ENCODE peak calls at places on chromosomes 6 and 20, in four cellular contexts. Q is adrenal gland, S is tibial nerve, P is Peyer's patch. H is an unnamed sample.
A peak's percentile ranks its signal among the peaks of the same experiment; 100 is the strongest.

GRCh38 chr6:43970068-43970912 is 157.0 kb downstream of the MRPL14 start:
- DNase-seq in Q (no peak), S (no peak), P (no peak), H (no peak)

GRCh38 chr6:147772724-147773123 is 264.2 kb downstream of the SAMD5 start:
- DNase-seq in Q (no peak), S (no peak), P (no peak), H (no peak)

GRCh38 chr20:39282619-39283092 is 320.5 kb downstream of the DHX35 start:
- DNase-seq in Q (no peak), S (no peak), P (no peak), H (no peak)

GRCh38 chr6:138817799-138818198 is 21.9 kb downstream of the ECT2L start:
- DNase-seq in Q (no peak), S (no peak), P (peak; percentile 80), H (no peak)

GRCh38 chr6:117956386-117956785 is 49.3 kb downstream of the SLC35F1 start:
- DNase-seq in Q (peak; percentile 18), S (no peak), P (no peak), H (no peak)

GRCh38 chr20:43460830-43461200 is 3.1 kb downstream of the SRSF6 start:
- DNase-seq in Q (no peak), S (no peak), P (peak; percentile 41), H (peak; percentile 19)

GRCh38 chr6:75930954-75931689 is 141.3 kb downstream of the IMPG1 start:
- DNase-seq in Q (no peak), S (no peak), P (no peak), H (no peak)

GRCh38 chr6:107820571-107821261 is 3.4 kb downstream of the SCML4 start:
- DNase-seq in Q (no peak), S (no peak), P (peak; percentile 62), H (no peak)

GRCh38 chr6:20691185-20691584 is 156.9 kb downstream of the CDKAL1 start:
- DNase-seq in Q (no peak), S (no peak), P (no peak), H (no peak)

GRCh38 chr6:17633465-17634188 is 33.5 kb downstream of the FAM8A1 start:
- DNase-seq in Q (no peak), S (no peak), P (no peak), H (no peak)

GRCh38 chr6:126118058-126118759 is 131.9 kb downstream of the TRMT11 start:
- DNase-seq in Q (no peak), S (no peak), P (no peak), H (peak; percentile 89)

GRCh38 chr6:72876256-72876655 is 254.4 kb downstream of the KCNQ5 start:
- DNase-seq in Q (no peak), S (no peak), P (no peak), H (no peak)

GRCh38 chr20:43977962-43978361 is 63.3 kb downstream of the TOX2 start:
- DNase-seq in Q (no peak), S (no peak), P (no peak), H (no peak)

GRCh38 chr6:161168281-161168891 is 105.5 kb downstream of the AGPAT4 start:
- DNase-seq in Q (peak; percentile 65), S (peak; percentile 38), P (no peak), H (no peak)

GRCh38 chr6:97203343-97203742 is 79.7 kb downstream of the MMS22L start:
- DNase-seq in Q (no peak), S (no peak), P (no peak), H (peak; percentile 7)

GRCh38 chr6:156778615-156779205 is 1.5 kb downstream of the ARID1B start:
- DNase-seq in Q (peak; percentile 67), S (peak; percentile 23), P (peak; percentile 72), H (peak; percentile 71)
- TF ChIP-seq POLR2A in Q (no peak), S (peak; percentile 11), P (peak; percentile 35), H (peak; percentile 21)

DNA sequence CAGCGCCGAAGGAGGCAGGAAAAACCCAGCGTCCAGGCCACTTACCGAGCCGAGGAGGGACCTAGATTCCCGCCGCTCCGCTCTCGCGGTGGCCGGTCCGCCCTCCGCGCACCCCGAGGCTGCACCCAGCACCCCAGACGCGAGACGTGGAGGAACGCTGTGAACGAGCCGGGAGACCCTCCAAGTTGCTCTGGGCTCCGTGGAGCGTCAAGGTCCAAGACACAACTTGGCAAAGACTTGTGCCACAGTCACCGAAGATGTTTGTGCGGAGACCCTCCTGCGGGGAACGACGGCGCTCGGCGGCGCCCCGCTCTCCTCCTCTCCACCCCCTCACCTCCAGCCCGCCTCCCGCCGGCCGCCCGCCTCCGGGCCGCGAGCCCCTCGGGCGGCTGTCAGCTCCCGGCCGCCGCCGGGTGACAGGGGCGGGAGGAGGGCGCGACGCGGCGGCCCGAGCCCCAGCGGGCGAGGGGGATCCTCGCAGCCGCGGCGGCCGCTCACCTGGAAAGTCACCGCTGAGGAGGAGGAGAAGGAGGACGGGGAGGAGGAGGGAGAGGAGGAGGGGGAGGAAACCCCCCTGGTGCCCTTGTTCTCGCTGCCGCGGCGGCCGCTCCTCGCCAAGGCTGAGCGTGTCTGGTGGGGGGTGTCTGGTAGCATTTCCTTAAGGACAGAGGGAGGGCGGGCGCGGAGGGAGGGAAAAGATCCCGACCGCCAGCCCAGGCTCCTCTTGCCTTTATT is 637 bp upstream of the HIVEP2 start:
- DNase-seq in Q (peak; percentile 67), S (peak; percentile 24), P (peak; percentile 79), H (peak; percentile 37)
- TF ChIP-seq POLR2A in Q (no peak), S (no peak), P (no peak), H (no peak)

GRCh38 chr20:60453388-60453787 is 495.2 kb downstream of the CDH26 start:
- DNase-seq in Q (no peak), S (no peak), P (no peak), H (no peak)
- TF ChIP-seq POLR2A in Q (no peak), S (no peak), P (no peak), H (no peak)

GRCh38 chr6:33029297-33030184 is 20.1 kb upstream of the HLA-DOA start:
- DNase-seq in Q (peak; percentile 79), S (no peak), P (peak; percentile 84), H (no peak)
- TF ChIP-seq POLR2A in Q (no peak), S (peak; percentile 26), P (no peak), H (no peak)

GRCh38 chr20:33730946-33731692 is 677 bp upstream of the ZNF341 start:
- DNase-seq in Q (no peak), S (no peak), P (no peak), H (no peak)

GRCh38 chr20:33733654-33734576 is 2.1 kb downstream of the ZNF341 start:
- DNase-seq in Q (peak; percentile 55), S (no peak), P (peak; percentile 78), H (no peak)

GRCh38 chr20:33729101-33729500 is 2.7 kb upstream of the ZNF341 start:
- DNase-seq in Q (no peak), S (no peak), P (no peak), H (no peak)

GRCh38 chr20:33731693-33732165 is at the start of gene ZNF341:
- DNase-seq in Q (peak; percentile 90), S (peak; percentile 71), P (peak; percentile 95), H (peak; percentile 98)

GRCh38 chr20:33732166-33732970 is 572 bp downstream of the ZNF341 start:
- DNase-seq in Q (peak; percentile 85), S (peak; percentile 70), P (peak; percentile 94), H (peak; percentile 98)
- TF ChIP-seq POLR2A in Q (no peak), S (no peak), P (peak; percentile 80), H (peak; percentile 49)

DNA sequence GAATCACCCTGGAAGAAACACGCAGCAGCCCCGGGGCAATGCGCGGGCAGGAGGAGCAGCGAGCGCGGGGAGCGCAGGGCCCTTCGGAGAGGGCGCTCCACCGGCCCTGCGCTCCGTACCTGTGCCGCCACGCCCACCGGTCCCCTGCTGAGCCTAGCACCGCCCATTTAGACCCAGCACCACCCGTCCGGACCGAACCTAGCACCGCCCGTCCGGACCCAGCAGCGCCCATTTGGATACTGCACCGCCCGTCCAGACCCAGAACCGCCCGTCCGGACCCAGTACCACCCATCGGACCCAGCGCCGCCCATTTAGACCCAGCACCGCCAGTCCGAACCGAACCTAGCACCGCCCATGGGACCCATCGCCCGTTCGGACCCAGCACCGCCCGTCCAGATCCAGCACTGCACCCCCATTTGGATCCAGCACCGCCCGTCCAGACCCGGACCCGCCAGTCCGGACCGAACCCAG is 917 bp upstream of the AFDN start:
- DNase-seq in Q (peak; percentile 35), S (no peak), P (peak; percentile 89), H (peak; percentile 19)
- TF ChIP-seq POLR2A in Q (no peak), S (no peak), P (no peak), H (no peak)